ENCODE peak calls at places on chromosomes 6 and 20, in ten cellular contexts. One of them, this sample, is unnamed.

GRCh38 chr6:43276180-43277082 is 21.6 kb upstream of the SLC22A7 start:
- DNase-seq in HEK293T: no peak
- DNase-seq in AG10803: peak; percentile 15
- DNase-seq in activated naive CD8-positive, alpha-beta T cell treated with anti-CD3 and anti-CD28 coated beads, Interleukin-2, amount 50 U/mL, for 24 hours: peak; percentile 17
- DNase-seq in ELR: no peak
- DNase-seq in AG04450: no peak
- DNase-seq in HCEC 1CT: no peak
- DNase-seq in amniotic stem cell: no peak
- DNase-seq in KBM-7: no peak
- DNase-seq in SW480: no peak
- DNase-seq in this sample: peak; percentile 63

GRCh38 chr20:1875762-1876161 is 19.4 kb upstream of the SIRPA start:
- DNase-seq in ELR: no peak
- DNase-seq in SW480: no peak
- DNase-seq in AG04450: no peak
- DNase-seq in HCEC 1CT: no peak
- DNase-seq in KBM-7: no peak
- DNase-seq in amniotic stem cell: no peak
- DNase-seq in activated naive CD8-positive, alpha-beta T cell treated with anti-CD3 and anti-CD28 coated beads, Interleukin-2, amount 50 U/mL, for 24 hours: no peak
- DNase-seq in AG10803: no peak
- DNase-seq in HEK293T: no peak
- DNase-seq in this sample: no peak

GRCh38 chr20:4375881-4376280 is 345.8 kb upstream of the PRND start:
- DNase-seq in AG10803: peak; percentile 40
- DNase-seq in KBM-7: peak; percentile 65
- DNase-seq in activated naive CD8-positive, alpha-beta T cell treated with anti-CD3 and anti-CD28 coated beads, Interleukin-2, amount 50 U/mL, for 24 hours: no peak
- DNase-seq in HCEC 1CT: peak; percentile 9
- DNase-seq in amniotic stem cell: no peak
- DNase-seq in ELR: peak; percentile 15
- DNase-seq in SW480: no peak
- DNase-seq in HEK293T: no peak
- DNase-seq in AG04450: peak; percentile 68
- DNase-seq in this sample: no peak

GRCh38 chr6:137832110-137832509 is 34.9 kb upstream of the TNFAIP3 start:
- DNase-seq in HEK293T: no peak
- DNase-seq in SW480: peak; percentile 44
- DNase-seq in activated naive CD8-positive, alpha-beta T cell treated with anti-CD3 and anti-CD28 coated beads, Interleukin-2, amount 50 U/mL, for 24 hours: no peak
- DNase-seq in AG10803: peak; percentile 76
- DNase-seq in HCEC 1CT: peak; percentile 88
- DNase-seq in amniotic stem cell: peak; percentile 37
- DNase-seq in KBM-7: no peak
- DNase-seq in ELR: peak; percentile 95
- DNase-seq in AG04450: no peak
- DNase-seq in this sample: no peak

GRCh38 chr20:8244637-8245036 is 112.6 kb downstream of the PLCB1 start:
- DNase-seq in ELR: no peak
- DNase-seq in HEK293T: no peak
- DNase-seq in SW480: no peak
- DNase-seq in amniotic stem cell: peak; percentile 19
- DNase-seq in AG04450: peak; percentile 42
- DNase-seq in AG10803: peak; percentile 77
- DNase-seq in activated naive CD8-positive, alpha-beta T cell treated with anti-CD3 and anti-CD28 coated beads, Interleukin-2, amount 50 U/mL, for 24 hours: no peak
- DNase-seq in HCEC 1CT: peak; percentile 47
- DNase-seq in KBM-7: no peak
- DNase-seq in this sample: no peak

GRCh38 chr6:70163795-70164194 is 139.1 kb downstream of the COL9A1 start:
- DNase-seq in HCEC 1CT: no peak
- DNase-seq in ELR: no peak
- DNase-seq in amniotic stem cell: no peak
- DNase-seq in SW480: peak; percentile 36
- DNase-seq in AG10803: no peak
- DNase-seq in KBM-7: no peak
- DNase-seq in AG04450: no peak
- DNase-seq in HEK293T: no peak
- DNase-seq in activated naive CD8-positive, alpha-beta T cell treated with anti-CD3 and anti-CD28 coated beads, Interleukin-2, amount 50 U/mL, for 24 hours: no peak
- DNase-seq in this sample: no peak

GRCh38 chr6:124676033-124676432 is 286.2 kb upstream of the RNF217 start:
- DNase-seq in activated naive CD8-positive, alpha-beta T cell treated with anti-CD3 and anti-CD28 coated beads, Interleukin-2, amount 50 U/mL, for 24 hours: no peak
- DNase-seq in AG04450: no peak
- DNase-seq in KBM-7: no peak
- DNase-seq in HCEC 1CT: peak; percentile 97
- DNase-seq in HEK293T: no peak
- DNase-seq in AG10803: peak; percentile 56
- DNase-seq in amniotic stem cell: no peak
- DNase-seq in SW480: no peak
- DNase-seq in ELR: peak; percentile 16
- DNase-seq in this sample: no peak

GRCh38 chr20:21147593-21147992 is 21.7 kb downstream of the KIZ start:
- DNase-seq in SW480: no peak
- DNase-seq in amniotic stem cell: no peak
- DNase-seq in AG04450: no peak
- DNase-seq in KBM-7: no peak
- DNase-seq in HEK293T: no peak
- DNase-seq in AG10803: peak; percentile 38
- DNase-seq in activated naive CD8-positive, alpha-beta T cell treated with anti-CD3 and anti-CD28 coated beads, Interleukin-2, amount 50 U/mL, for 24 hours: no peak
- DNase-seq in ELR: peak; percentile 45
- DNase-seq in HCEC 1CT: peak; percentile 50
- DNase-seq in this sample: no peak

GRCh38 chr6:77298298-77298697 is 165.0 kb downstream of the HTR1B start:
- DNase-seq in HEK293T: no peak
- DNase-seq in SW480: no peak
- DNase-seq in KBM-7: no peak
- DNase-seq in AG04450: no peak
- DNase-seq in ELR: no peak
- DNase-seq in HCEC 1CT: no peak
- DNase-seq in activated naive CD8-positive, alpha-beta T cell treated with anti-CD3 and anti-CD28 coated beads, Interleukin-2, amount 50 U/mL, for 24 hours: no peak
- DNase-seq in AG10803: no peak
- DNase-seq in amniotic stem cell: no peak
- DNase-seq in this sample: no peak

GRCh38 chr6:169141706-169142705 is 111.6 kb downstream of the THBS2 start:
- DNase-seq in AG10803: peak; percentile 42
- DNase-seq in ELR: no peak
- DNase-seq in HCEC 1CT: peak; percentile 2
- DNase-seq in SW480: no peak
- DNase-seq in KBM-7: peak; percentile 35
- DNase-seq in amniotic stem cell: no peak
- DNase-seq in AG04450: no peak
- DNase-seq in activated naive CD8-positive, alpha-beta T cell treated with anti-CD3 and anti-CD28 coated beads, Interleukin-2, amount 50 U/mL, for 24 hours: no peak
- DNase-seq in HEK293T: no peak
- DNase-seq in this sample: no peak

GRCh38 chr6:40042232-40042631 is 108.0 kb upstream of the MOCS1 start:
- DNase-seq in ELR: no peak
- DNase-seq in AG04450: no peak
- DNase-seq in HEK293T: no peak
- DNase-seq in AG10803: no peak
- DNase-seq in activated naive CD8-positive, alpha-beta T cell treated with anti-CD3 and anti-CD28 coated beads, Interleukin-2, amount 50 U/mL, for 24 hours: no peak
- DNase-seq in KBM-7: peak; percentile 0
- DNase-seq in HCEC 1CT: no peak
- DNase-seq in amniotic stem cell: no peak
- DNase-seq in SW480: no peak
- DNase-seq in this sample: no peak

GRCh38 chr6:138115877-138116660 is 8.8 kb upstream of the PERP start:
- DNase-seq in HCEC 1CT: peak; percentile 57
- DNase-seq in KBM-7: peak; percentile 79
- DNase-seq in AG10803: peak; percentile 67
- DNase-seq in ELR: peak; percentile 76
- DNase-seq in amniotic stem cell: peak; percentile 64
- DNase-seq in HEK293T: peak; percentile 77
- DNase-seq in SW480: peak; percentile 46
- DNase-seq in activated naive CD8-positive, alpha-beta T cell treated with anti-CD3 and anti-CD28 coated beads, Interleukin-2, amount 50 U/mL, for 24 hours: peak; percentile 21
- DNase-seq in AG04450: peak; percentile 37
- DNase-seq in this sample: peak; percentile 57

GRCh38 chr6:31441368-31442267 is 38.2 kb downstream of the MICA start:
- DNase-seq in HEK293T: peak; percentile 72
- DNase-seq in ELR: peak; percentile 81
- DNase-seq in AG10803: peak; percentile 64
- DNase-seq in SW480: peak; percentile 31
- DNase-seq in HCEC 1CT: peak; percentile 65
- DNase-seq in amniotic stem cell: peak; percentile 50
- DNase-seq in activated naive CD8-positive, alpha-beta T cell treated with anti-CD3 and anti-CD28 coated beads, Interleukin-2, amount 50 U/mL, for 24 hours: peak; percentile 24
- DNase-seq in AG04450: peak; percentile 27
- DNase-seq in KBM-7: peak; percentile 71
- DNase-seq in this sample: peak; percentile 89

GRCh38 chr6:74939309-74939708 is 266.5 kb downstream of the COL12A1 start:
- DNase-seq in AG04450: no peak
- DNase-seq in activated naive CD8-positive, alpha-beta T cell treated with anti-CD3 and anti-CD28 coated beads, Interleukin-2, amount 50 U/mL, for 24 hours: no peak
- DNase-seq in amniotic stem cell: no peak
- DNase-seq in SW480: peak; percentile 6
- DNase-seq in AG10803: no peak
- DNase-seq in ELR: no peak
- DNase-seq in HEK293T: no peak
- DNase-seq in KBM-7: peak; percentile 12
- DNase-seq in HCEC 1CT: peak; percentile 41
- DNase-seq in this sample: no peak

This sample was measured in activated naive CD4-positive, alpha-beta T cell treated with anti-CD3 and anti-CD28 coated beads, Interleukin-2, amount 10 ng/mL, durations not matched to agents 7 days and 5 days.